ENCODE peak calls at places on chromosomes 7 and 10, in five cellular contexts. O is mesendoderm; W is effector memory CD4-positive, alpha-beta T cell; K is RWPE1; D is PC-3. U is an unnamed sample.

GRCh38 chr7:12524794-12525386 is 45.6 kb upstream of the SCIN start:
- DNase-seq in K (peak), W (no peak), O (peak), D (peak), U (no peak)

GRCh38 chr10:3526721-3527120 is 258.3 kb downstream of the KLF6 start:
- DNase-seq in K (no peak), W (no peak), D (no peak), O (no peak), U (no peak)

GRCh38 chr10:79268100-79268670 is 79.1 kb upstream of the PPIF start:
- DNase-seq in W (no peak), D (peak), K (no peak), O (no peak), U (no peak)

GRCh38 chr7:115728518-115728917 is 302.0 kb downstream of the TFEC start:
- DNase-seq in W (no peak), O (no peak), K (no peak), D (no peak), U (no peak)

GRCh38 chr7:44284216-44284615 is 41.2 kb downstream of the CAMK2B start:
- DNase-seq in O (no peak), D (no peak), W (no peak), K (no peak), U (no peak)

GRCh38 chr10:71964669-71965515 is 697 bp downstream of the CHST3 start:
- DNase-seq in O (peak), D (peak), K (peak), W (no peak), U (no peak)

GRCh38 chr10:15045380-15045779 is 1.6 kb downstream of the OLAH start:
- DNase-seq in W (no peak), K (no peak), O (no peak), D (peak), U (no peak)

GRCh38 chr7:40267583-40267982 is 132.8 kb downstream of the SUGCT start:
- DNase-seq in D (no peak), O (no peak), W (no peak), K (no peak), U (no peak)

GRCh38 chr10:3401491-3401938 is 228.9 kb upstream of the PITRM1 start:
- DNase-seq in W (no peak), O (no peak), D (peak), K (no peak), U (no peak)

GRCh38 chr10:56319386-56319785 is 41.7 kb downstream of the ZWINT start:
- DNase-seq in W (no peak), D (peak), O (no peak), K (peak), U (no peak)

GRCh38 chr7:104795086-104795485 is 218.9 kb upstream of the KMT2E start:
- DNase-seq in K (no peak), O (no peak), W (no peak), D (no peak), U (no peak)

GRCh38 chr10:95560288-95561199 is 627 bp downstream of the SORBS1 start:
- DNase-seq in O (peak), K (peak), D (peak), W (peak), U (peak)

GRCh38 chr7:132249591-132249971 is 326.7 kb downstream of the PLXNA4 start:
- DNase-seq in O (peak), D (peak), K (peak), W (no peak), U (no peak)

GRCh38 chr10:95183451-95184230 is 10.4 kb upstream of the ACSM6 start:
- DNase-seq in K (peak), W (peak), O (peak), D (peak), U (peak)

GRCh38 chr7:139602143-139602722 is 78.7 kb downstream of the CLEC2L start:
- DNase-seq in K (peak), O (peak), W (no peak), D (peak), U (no peak)

GRCh38 chr7:5557920-5558401 is 134.3 kb upstream of the TNRC18 start:
- DNase-seq in K (peak), O (no peak), W (no peak), D (no peak), U (peak)

GRCh38 chr7:14673202-14673601 is 229.3 kb downstream of the DGKB start:
- DNase-seq in W (no peak), D (no peak), K (no peak), O (no peak), U (no peak)

GRCh38 chr7:108088729-108089128 is 41.4 kb downstream of the LAMB4 start:
- DNase-seq in D (no peak), O (peak), K (no peak), W (no peak), U (no peak)

GRCh38 chr10:132850896-132851295 is 64.9 kb upstream of the NKX6-2 start:
- DNase-seq in D (no peak), K (no peak), O (no peak), W (no peak), U (no peak)

GRCh38 chr10:71621783-71622526 is 97.6 kb downstream of the C10orf105 start:
- DNase-seq in O (peak), K (peak), W (no peak), D (peak), U (no peak)

GRCh38 chr10:78044699-78045098 is 11.0 kb downstream of the RPS24 start:
- DNase-seq in W (no peak), O (no peak), D (peak), K (no peak), U (no peak)

GRCh38 chr7:135197906-135198655 is 13.2 kb downstream of the WDR91 start:
- DNase-seq in W (no peak), D (no peak), K (no peak), O (no peak), U (no peak)

GRCh38 chr7:151897201-151897711 is 20.3 kb upstream of the PRKAG2 start:
- DNase-seq in K (no peak), O (peak), D (peak), W (no peak), U (no peak)
- H3K27ac ChIP-seq in K (no peak), O (no peak), D (no peak), W (no peak), U (no peak)

GRCh38 chr10:62620491-62620890 is 184.0 kb upstream of the ADO start:
- DNase-seq in W (no peak), D (no peak), O (no peak), K (no peak), U (no peak)

GRCh38 chr10:62617702-62618451 is 186.6 kb upstream of the ADO start:
- DNase-seq in O (no peak), W (no peak), K (no peak), D (no peak), U (no peak)

GRCh38 chr10:62619409-62619730 is 185.2 kb upstream of the ADO start:
- DNase-seq in D (no peak), W (no peak), K (no peak), O (no peak), U (no peak)

GRCh38 chr10:62616885-62617635 is 187.5 kb upstream of the ADO start:
- DNase-seq in K (no peak), W (no peak), O (no peak), D (no peak), U (no peak)

DNA sequence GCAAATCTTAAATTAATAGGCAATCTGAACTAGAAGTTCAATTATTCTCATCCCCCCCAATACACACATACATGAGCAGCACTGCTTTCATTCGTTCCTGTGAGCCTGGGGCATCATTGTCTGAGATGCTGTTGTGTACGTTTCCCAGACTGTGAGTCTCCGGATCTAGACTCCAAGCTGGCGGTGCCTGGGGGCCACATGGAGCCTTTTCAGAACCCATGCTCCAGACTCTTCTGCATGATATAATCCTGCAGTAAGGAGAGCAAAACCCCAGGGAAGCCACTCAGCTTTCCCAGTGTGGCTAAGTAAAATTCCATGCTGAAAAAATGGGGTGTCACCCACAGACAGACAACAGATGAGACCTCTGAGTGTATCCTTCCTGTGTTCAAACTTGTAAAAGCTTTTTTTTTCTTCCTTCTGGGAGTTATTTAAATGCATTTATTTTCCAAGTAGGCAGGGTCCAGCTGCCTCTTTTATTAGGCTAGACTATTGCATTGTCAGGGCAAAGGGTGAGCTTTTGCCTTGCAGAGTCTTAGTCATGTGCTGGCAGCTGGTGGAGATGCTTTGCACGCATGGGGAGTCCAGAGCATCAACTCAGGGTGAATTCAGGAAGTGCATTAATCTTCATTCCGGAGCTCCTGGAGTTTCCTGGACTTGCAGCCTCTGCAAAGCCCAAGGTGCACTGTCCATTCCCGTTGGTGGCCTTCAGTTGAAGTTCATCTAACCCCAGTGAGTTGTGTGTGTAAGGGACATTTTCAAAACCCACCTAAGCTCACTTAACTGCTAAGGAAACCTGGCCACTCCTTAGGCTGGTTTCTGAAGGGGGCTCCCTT is 185.7 kb upstream of the ADO start:
- DNase-seq in W (no peak), O (no peak), K (no peak), D (peak), U (no peak)
- H3K27ac ChIP-seq in W (no peak), O (no peak), K (no peak), D (peak), U (no peak)

GRCh38 chr10:103500481-103500880 is 7.0 kb downstream of the NEURL1 start:
- DNase-seq in W (no peak), K (no peak), D (no peak), O (no peak), U (no peak)
- H3K27ac ChIP-seq in W (no peak), K (no peak), D (no peak), O (no peak), U (no peak)

GRCh38 chr7:81845628-81846259 is 75.9 kb upstream of the HGF start:
- DNase-seq in W (no peak), D (no peak), O (peak), K (no peak), U (no peak)
- H3K27ac ChIP-seq in W (no peak), D (no peak), O (no peak), K (no peak), U (peak)

DNA sequence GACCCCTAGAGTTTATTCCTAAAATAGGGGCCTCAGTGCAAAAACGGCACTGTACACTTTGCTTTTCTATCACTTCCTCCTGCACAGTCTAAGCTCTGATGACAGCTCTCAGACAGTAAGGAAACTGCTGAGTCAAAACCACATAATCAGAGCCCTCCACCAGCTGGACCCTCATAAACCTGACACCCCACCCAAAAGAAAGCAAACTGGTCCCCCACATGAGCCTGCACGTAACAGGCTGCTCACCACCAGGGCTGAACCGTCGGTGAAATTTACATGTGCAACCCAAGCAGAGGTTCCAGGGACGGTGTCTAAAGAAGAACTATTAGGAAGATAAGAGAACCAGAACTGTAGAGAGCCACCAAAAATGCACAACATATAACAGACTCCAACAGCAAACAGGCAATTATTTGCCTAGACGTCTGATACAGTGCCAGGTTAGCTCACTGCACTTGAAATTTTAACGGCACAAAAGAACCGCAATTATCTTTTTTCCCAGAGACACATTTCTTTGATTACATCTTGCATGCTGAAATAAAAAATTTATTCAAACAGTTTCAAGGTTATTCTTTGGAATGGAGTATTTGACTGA is 19.6 kb downstream of the SGMS1 start:
- DNase-seq in K (no peak), D (peak), W (no peak), O (no peak), U (no peak)
- H3K27ac ChIP-seq in K (peak), D (peak), W (no peak), O (no peak), U (peak)

DNA sequence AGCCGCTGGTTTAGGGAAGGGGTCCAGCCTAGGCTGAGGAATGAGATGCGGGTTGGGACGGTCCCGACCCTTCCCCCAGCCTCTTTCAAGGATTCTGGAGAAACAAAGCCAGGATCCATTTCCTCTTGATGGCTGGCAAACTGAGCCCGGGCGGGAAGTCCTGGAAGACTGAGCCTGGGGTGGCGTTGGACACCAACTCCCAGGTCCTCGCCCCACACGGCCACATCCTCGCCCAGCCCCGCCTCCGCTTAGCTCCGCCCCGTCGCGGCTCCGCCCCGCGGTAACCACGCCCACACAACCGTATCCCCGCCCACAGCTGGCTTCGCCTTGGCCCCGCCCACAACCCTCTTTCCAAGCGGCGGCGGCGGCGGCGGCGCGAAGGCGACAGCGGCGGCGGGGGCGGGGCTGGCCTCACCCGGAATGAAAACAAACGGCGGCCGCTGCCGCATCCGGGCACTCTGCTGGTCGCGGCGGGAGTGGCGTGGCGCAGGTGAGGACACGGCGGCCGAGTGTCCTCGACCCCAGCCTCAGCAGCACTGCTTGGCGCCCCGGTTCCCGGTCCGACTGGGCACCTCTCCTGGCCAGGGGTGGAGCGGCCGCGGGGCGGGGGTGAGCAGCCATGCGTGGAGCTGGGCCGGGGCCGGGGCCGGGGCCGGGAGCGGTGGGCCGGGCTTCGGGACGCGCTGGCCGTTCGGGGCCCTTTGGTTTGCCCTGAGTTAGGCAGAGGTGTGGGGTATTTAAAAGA is at the start of gene NUB1:
- DNase-seq in W (peak), K (peak), O (peak), D (peak), U (peak)
- H3K27ac ChIP-seq in W (peak), K (peak), O (peak), D (no peak), U (peak)

DNA sequence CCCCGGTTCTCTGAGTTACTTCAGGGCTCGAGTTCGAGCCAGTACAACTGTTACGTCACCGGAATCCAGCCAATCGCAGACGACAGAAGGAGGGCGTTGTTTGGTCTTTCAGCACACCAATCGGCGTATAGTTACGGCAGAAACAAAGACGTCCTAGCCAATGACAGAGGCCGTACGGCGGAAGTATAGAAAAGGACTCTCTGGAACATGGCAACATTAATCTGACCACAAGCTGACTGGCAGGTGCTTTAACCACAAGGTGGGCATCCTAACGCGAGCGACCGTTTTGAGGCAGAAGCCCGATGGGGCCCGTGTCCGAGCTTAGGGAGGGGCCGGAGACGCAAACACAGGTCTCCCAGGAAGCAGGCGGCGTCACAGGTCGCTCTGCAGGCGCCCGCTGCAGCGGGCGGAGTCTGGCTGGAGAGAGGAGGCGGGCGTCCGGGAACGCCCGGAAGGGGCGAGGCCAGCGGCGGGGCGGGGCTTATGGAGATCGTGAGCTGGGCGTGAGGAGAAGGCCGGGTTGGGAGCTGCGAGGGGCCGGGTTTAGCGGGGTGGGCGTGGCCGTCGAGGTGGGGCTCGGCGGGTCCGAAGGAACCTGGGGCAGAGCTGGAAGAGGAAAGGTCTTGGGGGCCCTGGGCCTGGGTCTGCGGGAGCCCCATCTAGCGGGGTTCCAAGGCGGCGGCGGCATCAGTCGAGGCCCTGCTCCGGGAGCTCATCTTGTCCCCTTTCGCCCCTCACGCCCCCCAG is at the start of gene MOSPD3:
- DNase-seq in K (peak), W (peak), D (peak), O (peak), U (peak)
- H3K27ac ChIP-seq in K (peak), W (peak), D (peak), O (peak), U (peak)

DNA sequence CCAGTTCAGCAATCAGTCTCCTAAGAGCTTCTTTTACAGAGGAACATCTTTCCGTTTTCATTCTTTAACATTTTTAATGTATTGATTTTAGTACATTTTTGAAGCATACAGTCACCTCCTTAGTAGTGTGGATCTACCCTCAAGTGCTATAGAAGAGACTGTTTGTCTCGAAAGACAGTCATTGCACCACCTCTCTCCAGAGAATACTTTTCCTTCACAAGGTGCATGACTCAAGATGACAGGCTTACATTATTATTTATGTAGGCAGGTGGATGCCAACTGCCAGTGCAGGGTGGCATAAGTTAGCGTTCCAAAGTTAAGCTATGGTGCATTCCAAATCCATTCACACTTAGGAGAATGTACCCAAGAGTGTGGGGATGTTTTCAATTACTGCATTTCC is 71.8 kb downstream of the ZEB1 start:
- DNase-seq in W (no peak), K (peak), O (no peak), D (peak), U (no peak)
- H3K27ac ChIP-seq in W (no peak), K (no peak), O (no peak), D (peak), U (no peak)

GRCh38 chr10:98270786-98271185 is 2.8 kb upstream of the LOXL4 start:
- DNase-seq in K (no peak), O (no peak), D (no peak), W (no peak), U (no peak)
- H3K27ac ChIP-seq in K (no peak), O (no peak), D (no peak), W (no peak), U (no peak)

U was measured in substantia nigra.